ENCODE peak calls at places on chromosomes 6 and 20, in four cellular contexts. One of them, this sample, is unnamed.

GRCh38 chr6:47303383-47303782 is 6.3 kb downstream of the TNFRSF21 start:
- DNase-seq in CD8-positive, alpha-beta T cell: no peak
- DNase-seq in fibroblast of lung: no peak
- DNase-seq in heart left ventricle: no peak
- DNase-seq in this sample: no peak

GRCh38 chr6:43509142-43509983 is 783 bp downstream of the LRRC73 start:
- DNase-seq in CD8-positive, alpha-beta T cell: no peak
- DNase-seq in fibroblast of lung: no peak
- DNase-seq in heart left ventricle: no peak
- DNase-seq in this sample: no peak

GRCh38 chr6:142510217-142510616 is 208.4 kb downstream of the ADGRG6 start:
- DNase-seq in CD8-positive, alpha-beta T cell: no peak
- DNase-seq in fibroblast of lung: no peak
- DNase-seq in heart left ventricle: no peak
- DNase-seq in this sample: no peak

GRCh38 chr20:25012616-25013189 is 20.2 kb upstream of the APMAP start:
- DNase-seq in CD8-positive, alpha-beta T cell: no peak
- DNase-seq in fibroblast of lung: no peak
- DNase-seq in heart left ventricle: peak
- DNase-seq in this sample: no peak

GRCh38 chr6:167501831-167502385 is 177.0 kb downstream of the TTLL2 start:
- DNase-seq in CD8-positive, alpha-beta T cell: no peak
- DNase-seq in fibroblast of lung: no peak
- DNase-seq in heart left ventricle: no peak
- DNase-seq in this sample: no peak

GRCh38 chr6:5995705-5996686 is 10.7 kb downstream of the NRN1 start:
- DNase-seq in CD8-positive, alpha-beta T cell: no peak
- DNase-seq in fibroblast of lung: peak
- DNase-seq in heart left ventricle: peak
- DNase-seq in this sample: no peak

GRCh38 chr6:139336488-139336887 is 38.0 kb downstream of the CITED2 start:
- DNase-seq in CD8-positive, alpha-beta T cell: no peak
- DNase-seq in fibroblast of lung: peak
- DNase-seq in heart left ventricle: peak
- DNase-seq in this sample: peak

GRCh38 chr6:169800116-169800667 is 48.8 kb downstream of the ERMARD start:
- DNase-seq in CD8-positive, alpha-beta T cell: no peak
- DNase-seq in fibroblast of lung: no peak
- DNase-seq in heart left ventricle: no peak
- DNase-seq in this sample: no peak

GRCh38 chr6:94052754-94053153 is 633.4 kb upstream of the EPHA7 start:
- DNase-seq in CD8-positive, alpha-beta T cell: no peak
- DNase-seq in fibroblast of lung: no peak
- DNase-seq in heart left ventricle: no peak
- DNase-seq in this sample: no peak

GRCh38 chr6:65760285-65760684 is 53.3 kb upstream of the EYS start:
- DNase-seq in CD8-positive, alpha-beta T cell: no peak
- DNase-seq in fibroblast of lung: no peak
- DNase-seq in heart left ventricle: no peak
- DNase-seq in this sample: no peak

GRCh38 chr6:20534906-20535305 is 649 bp downstream of the CDKAL1 start:
- DNase-seq in CD8-positive, alpha-beta T cell: no peak
- DNase-seq in fibroblast of lung: no peak
- DNase-seq in heart left ventricle: no peak
- DNase-seq in this sample: no peak

GRCh38 chr6:159778542-159778941 is 10.9 kb downstream of the TCP1 start:
- DNase-seq in CD8-positive, alpha-beta T cell: no peak
- DNase-seq in fibroblast of lung: no peak
- DNase-seq in heart left ventricle: no peak
- DNase-seq in this sample: no peak
- H3K27ac ChIP-seq in CD8-positive, alpha-beta T cell: no peak
- H3K27ac ChIP-seq in fibroblast of lung: no peak
- H3K27ac ChIP-seq in heart left ventricle: no peak
- H3K27ac ChIP-seq in this sample: no peak

GRCh38 chr6:64041373-64041772 is 405.8 kb downstream of the PHF3 start:
- DNase-seq in CD8-positive, alpha-beta T cell: no peak
- DNase-seq in fibroblast of lung: no peak
- DNase-seq in heart left ventricle: no peak
- DNase-seq in this sample: no peak

GRCh38 chr6:64034840-64035656 is 399.4 kb downstream of the PHF3 start:
- DNase-seq in CD8-positive, alpha-beta T cell: no peak
- DNase-seq in fibroblast of lung: peak
- DNase-seq in heart left ventricle: no peak
- DNase-seq in this sample: no peak

GRCh38 chr6:64037421-64037820 is 401.8 kb downstream of the PHF3 start:
- DNase-seq in CD8-positive, alpha-beta T cell: no peak
- DNase-seq in fibroblast of lung: no peak
- DNase-seq in heart left ventricle: no peak
- DNase-seq in this sample: no peak

GRCh38 chr6:64034331-64034730 is 398.7 kb downstream of the PHF3 start:
- DNase-seq in CD8-positive, alpha-beta T cell: no peak
- DNase-seq in fibroblast of lung: no peak
- DNase-seq in heart left ventricle: no peak
- DNase-seq in this sample: no peak

DNA sequence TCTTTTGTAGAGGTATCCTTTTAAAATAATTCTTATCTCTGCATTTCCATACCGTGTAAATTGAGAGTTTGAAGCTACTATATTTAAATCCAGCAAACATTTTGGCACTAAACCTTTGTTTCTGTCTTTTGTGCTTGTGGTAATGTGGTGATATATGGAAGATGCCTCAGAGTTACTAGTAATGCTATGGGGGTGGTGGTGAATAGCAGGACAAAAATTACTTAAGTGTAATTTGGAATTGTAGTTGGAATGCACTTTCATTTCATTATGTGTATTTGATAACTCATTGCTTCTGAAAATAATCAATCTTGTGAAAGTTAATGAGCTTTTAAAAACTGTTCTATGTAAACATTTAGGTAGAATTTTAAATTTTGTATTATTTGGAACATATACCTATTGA is 404.5 kb downstream of the PHF3 start:
- DNase-seq in CD8-positive, alpha-beta T cell: no peak
- DNase-seq in fibroblast of lung: no peak
- DNase-seq in heart left ventricle: no peak
- DNase-seq in this sample: no peak
- TF ChIP-seq CTCF in CD8-positive, alpha-beta T cell: no peak
- TF ChIP-seq CTCF in fibroblast of lung: no peak
- TF ChIP-seq CTCF in heart left ventricle: no peak
- TF ChIP-seq CTCF in this sample: no peak

GRCh38 chr20:41143354-41143753 is 6.0 kb downstream of the PLCG1 start:
- DNase-seq in CD8-positive, alpha-beta T cell: no peak
- DNase-seq in fibroblast of lung: no peak
- DNase-seq in heart left ventricle: no peak
- DNase-seq in this sample: no peak
- H3K4me3 ChIP-seq in CD8-positive, alpha-beta T cell: peak
- H3K4me3 ChIP-seq in fibroblast of lung: no peak
- H3K4me3 ChIP-seq in heart left ventricle: no peak
- H3K4me3 ChIP-seq in this sample: no peak

GRCh38 chr6:41748102-41748477 is 893 bp upstream of the PGC start:
- DNase-seq in CD8-positive, alpha-beta T cell: no peak
- DNase-seq in fibroblast of lung: no peak
- DNase-seq in heart left ventricle: no peak
- DNase-seq in this sample: no peak
- H3K27ac ChIP-seq in CD8-positive, alpha-beta T cell: no peak
- H3K27ac ChIP-seq in fibroblast of lung: no peak
- H3K27ac ChIP-seq in heart left ventricle: no peak
- H3K27ac ChIP-seq in this sample: no peak

GRCh38 chr20:62395311-62396242 is 8.7 kb downstream of the RPS21 start:
- DNase-seq in CD8-positive, alpha-beta T cell: no peak
- DNase-seq in fibroblast of lung: no peak
- DNase-seq in heart left ventricle: no peak
- DNase-seq in this sample: no peak
- TF ChIP-seq CTCF in CD8-positive, alpha-beta T cell: no peak
- TF ChIP-seq CTCF in fibroblast of lung: no peak
- TF ChIP-seq CTCF in heart left ventricle: no peak
- TF ChIP-seq CTCF in this sample: no peak

This sample was measured in gastrocnemius medialis.